ENCODE peak calls at places on chromosomes 4 and X, in ten cellular contexts. One of them, this sample, is unnamed.

GRCh38 chr4:10456270-10457254 is 664 bp downstream of the ZNF518B start:
- DNase-seq in RCC 7860: no peak
- DNase-seq in H9: peak; percentile 54
- DNase-seq in Right ventricle myocardium superior: peak; percentile 73
- DNase-seq in NT2/D1: peak; percentile 36
- DNase-seq in GDM1: no peak
- DNase-seq in anterior cingulate cortex: no peak
- DNase-seq in left cardiac atrium: peak; percentile 70
- DNase-seq in AG08395: no peak
- DNase-seq in NCI-H1417: peak; percentile 34
- DNase-seq in this sample: peak; percentile 58

GRCh38 chrX:150495496-150495895 is 72.9 kb upstream of the MTM1 start:
- DNase-seq in RCC 7860: no peak
- DNase-seq in H9: no peak
- DNase-seq in Right ventricle myocardium superior: no peak
- DNase-seq in NT2/D1: no peak
- DNase-seq in GDM1: no peak
- DNase-seq in anterior cingulate cortex: no peak
- DNase-seq in left cardiac atrium: no peak
- DNase-seq in AG08395: no peak
- DNase-seq in NCI-H1417: no peak
- DNase-seq in this sample: no peak

GRCh38 chr4:56532239-56532638 is 26.6 kb downstream of the ARL9 start:
- DNase-seq in RCC 7860: no peak
- DNase-seq in H9: no peak
- DNase-seq in Right ventricle myocardium superior: no peak
- DNase-seq in NT2/D1: no peak
- DNase-seq in GDM1: no peak
- DNase-seq in anterior cingulate cortex: no peak
- DNase-seq in left cardiac atrium: no peak
- DNase-seq in AG08395: no peak
- DNase-seq in NCI-H1417: no peak
- DNase-seq in this sample: no peak

GRCh38 chrX:72060196-72060974 is 71.3 kb downstream of the RTL5 start:
- DNase-seq in RCC 7860: no peak
- DNase-seq in H9: peak; percentile 59
- DNase-seq in Right ventricle myocardium superior: no peak
- DNase-seq in NT2/D1: peak; percentile 58
- DNase-seq in GDM1: no peak
- DNase-seq in anterior cingulate cortex: peak; percentile 29
- DNase-seq in left cardiac atrium: no peak
- DNase-seq in AG08395: no peak
- DNase-seq in NCI-H1417: peak; percentile 18
- DNase-seq in this sample: no peak

GRCh38 chrX:41382699-41383645 is 49.0 kb downstream of the DDX3X start:
- DNase-seq in RCC 7860: no peak
- DNase-seq in H9: no peak
- DNase-seq in Right ventricle myocardium superior: no peak
- DNase-seq in NT2/D1: no peak
- DNase-seq in GDM1: no peak
- DNase-seq in anterior cingulate cortex: no peak
- DNase-seq in left cardiac atrium: no peak
- DNase-seq in AG08395: peak; percentile 10
- DNase-seq in NCI-H1417: no peak
- DNase-seq in this sample: peak; percentile 15

GRCh38 chr4:184593461-184593860 is 55.8 kb downstream of the CASP3 start:
- DNase-seq in RCC 7860: no peak
- DNase-seq in H9: no peak
- DNase-seq in Right ventricle myocardium superior: no peak
- DNase-seq in NT2/D1: no peak
- DNase-seq in GDM1: no peak
- DNase-seq in anterior cingulate cortex: no peak
- DNase-seq in left cardiac atrium: no peak
- DNase-seq in AG08395: no peak
- DNase-seq in NCI-H1417: no peak
- DNase-seq in this sample: no peak

GRCh38 chr4:113958766-113959540 is 20.5 kb downstream of the ARSJ start:
- DNase-seq in RCC 7860: peak; percentile 98
- DNase-seq in H9: no peak
- DNase-seq in Right ventricle myocardium superior: no peak
- DNase-seq in NT2/D1: no peak
- DNase-seq in GDM1: no peak
- DNase-seq in anterior cingulate cortex: no peak
- DNase-seq in left cardiac atrium: no peak
- DNase-seq in AG08395: peak; percentile 69
- DNase-seq in NCI-H1417: no peak
- DNase-seq in this sample: no peak

GRCh38 chrX:39445336-39445735 is 644.1 kb downstream of the MID1IP1 start:
- DNase-seq in RCC 7860: no peak
- DNase-seq in H9: peak; percentile 63
- DNase-seq in Right ventricle myocardium superior: no peak
- DNase-seq in NT2/D1: peak; percentile 27
- DNase-seq in GDM1: no peak
- DNase-seq in anterior cingulate cortex: no peak
- DNase-seq in left cardiac atrium: no peak
- DNase-seq in AG08395: no peak
- DNase-seq in NCI-H1417: peak; percentile 3
- DNase-seq in this sample: no peak

GRCh38 chrX:39967348-39967747 is 130.4 kb downstream of the BCOR start:
- DNase-seq in RCC 7860: no peak
- DNase-seq in H9: no peak
- DNase-seq in Right ventricle myocardium superior: no peak
- DNase-seq in NT2/D1: no peak
- DNase-seq in GDM1: no peak
- DNase-seq in anterior cingulate cortex: no peak
- DNase-seq in left cardiac atrium: no peak
- DNase-seq in AG08395: no peak
- DNase-seq in NCI-H1417: no peak
- DNase-seq in this sample: no peak

GRCh38 chrX:143240658-143241057 is 214.9 kb downstream of the SPANXN4 start:
- DNase-seq in RCC 7860: no peak
- DNase-seq in H9: no peak
- DNase-seq in Right ventricle myocardium superior: no peak
- DNase-seq in NT2/D1: no peak
- DNase-seq in GDM1: no peak
- DNase-seq in anterior cingulate cortex: no peak
- DNase-seq in left cardiac atrium: no peak
- DNase-seq in AG08395: no peak
- DNase-seq in NCI-H1417: no peak
- DNase-seq in this sample: no peak

GRCh38 chr4:5943561-5943960 is 50.7 kb upstream of the CRMP1 start:
- DNase-seq in RCC 7860: no peak
- DNase-seq in H9: no peak
- DNase-seq in Right ventricle myocardium superior: no peak
- DNase-seq in NT2/D1: no peak
- DNase-seq in GDM1: no peak
- DNase-seq in anterior cingulate cortex: no peak
- DNase-seq in left cardiac atrium: no peak
- DNase-seq in AG08395: no peak
- DNase-seq in NCI-H1417: no peak
- DNase-seq in this sample: no peak